ENCODE peak calls at places on chromosome 19, in four cellular contexts. J, D, E and Y are unnamed samples.

GRCh38 chr19:50203281-50204080 is at the start of gene MYH14:
- DNase-seq in E (peak; percentile 79), D (peak; percentile 96), J (peak; percentile 96), Y (peak; percentile 71)

GRCh38 chr19:35828694-35829301 is 16.2 kb upstream of the PRODH2 start:
- DNase-seq in J (peak; percentile 73), E (peak; percentile 66), D (peak; percentile 87), Y (peak; percentile 88)

GRCh38 chr19:49591731-49592485 is 926 bp downstream of the PRR12 start:
- DNase-seq in D (peak; percentile 70), E (no peak), J (peak; percentile 70), Y (no peak)

GRCh38 chr19:8515317-8515716 is 1.4 kb upstream of the ZNF414 start:
- DNase-seq in E (no peak), J (no peak), D (no peak), Y (no peak)

GRCh38 chr19:51799311-51799997 is 4.5 kb downstream of the FPR3 start:
- DNase-seq in D (no peak), E (peak; percentile 35), J (peak; percentile 62), Y (no peak)

GRCh38 chr19:40348961-40349507 is 539 bp downstream of the PLD3 start:
- DNase-seq in D (no peak), J (peak; percentile 48), E (peak; percentile 8), Y (no peak)

GRCh38 chr19:34430738-34431625 is 2.8 kb downstream of the UBA2 start:
- DNase-seq in E (peak; percentile 57), D (peak; percentile 20), J (peak; percentile 59), Y (no peak)

GRCh38 chr19:51259348-51260245 is 8.7 kb downstream of the SIGLECL1 start:
- DNase-seq in J (peak; percentile 48), E (peak; percentile 24), D (peak; percentile 66), Y (peak; percentile 69)

GRCh38 chr19:33734913-33735312 is 61.8 kb upstream of the KCTD15 start:
- DNase-seq in D (no peak), E (no peak), J (no peak), Y (no peak)

GRCh38 chr19:4730740-4731171 is 7.1 kb upstream of the DPP9 start:
- DNase-seq in E (no peak), J (peak; percentile 64), D (peak; percentile 81), Y (no peak)

GRCh38 chr19:31352782-31353651 is 3.8 kb upstream of the TSHZ3 start:
- DNase-seq in E (no peak), D (peak; percentile 44), J (no peak), Y (no peak)

GRCh38 chr19:23810496-23810895 is 51.8 kb upstream of the ZNF681 start:
- DNase-seq in E (no peak), D (no peak), J (no peak), Y (no peak)

GRCh38 chr19:12996542-12997094 is 1.3 kb downstream of the NFIX start:
- DNase-seq in E (peak; percentile 38), D (peak; percentile 68), J (peak; percentile 67), Y (no peak)

GRCh38 chr19:4649392-4650094 is 10.2 kb downstream of the TNFAIP8L1 start:
- DNase-seq in D (no peak), J (no peak), E (no peak), Y (no peak)

GRCh38 chr19:33290956-33291622 is 11.2 kb downstream of the CEBPA start:
- DNase-seq in J (no peak), D (no peak), E (no peak), Y (no peak)

GRCh38 chr19:18541258-18541991 is 1.9 kb downstream of the FKBP8 start:
- DNase-seq in J (peak; percentile 9), D (no peak), E (no peak), Y (no peak)
- TF ChIP-seq ATF3 in J (no peak), D (no peak), E (no peak), Y (no peak)

GRCh38 chr19:16901491-16902175 is 12.8 kb downstream of the F2RL3 start:
- DNase-seq in D (no peak), J (peak; percentile 72), E (no peak), Y (no peak)
- TF ChIP-seq JUN in D (no peak), J (no peak), E (no peak), Y (no peak)

GRCh38 chr19:19595171-19595701 is 23.3 kb downstream of the PBX4 start:
- DNase-seq in D (no peak), E (no peak), J (no peak), Y (no peak)
- TF ChIP-seq ATF3 in D (no peak), E (no peak), J (no peak), Y (no peak)

DNA sequence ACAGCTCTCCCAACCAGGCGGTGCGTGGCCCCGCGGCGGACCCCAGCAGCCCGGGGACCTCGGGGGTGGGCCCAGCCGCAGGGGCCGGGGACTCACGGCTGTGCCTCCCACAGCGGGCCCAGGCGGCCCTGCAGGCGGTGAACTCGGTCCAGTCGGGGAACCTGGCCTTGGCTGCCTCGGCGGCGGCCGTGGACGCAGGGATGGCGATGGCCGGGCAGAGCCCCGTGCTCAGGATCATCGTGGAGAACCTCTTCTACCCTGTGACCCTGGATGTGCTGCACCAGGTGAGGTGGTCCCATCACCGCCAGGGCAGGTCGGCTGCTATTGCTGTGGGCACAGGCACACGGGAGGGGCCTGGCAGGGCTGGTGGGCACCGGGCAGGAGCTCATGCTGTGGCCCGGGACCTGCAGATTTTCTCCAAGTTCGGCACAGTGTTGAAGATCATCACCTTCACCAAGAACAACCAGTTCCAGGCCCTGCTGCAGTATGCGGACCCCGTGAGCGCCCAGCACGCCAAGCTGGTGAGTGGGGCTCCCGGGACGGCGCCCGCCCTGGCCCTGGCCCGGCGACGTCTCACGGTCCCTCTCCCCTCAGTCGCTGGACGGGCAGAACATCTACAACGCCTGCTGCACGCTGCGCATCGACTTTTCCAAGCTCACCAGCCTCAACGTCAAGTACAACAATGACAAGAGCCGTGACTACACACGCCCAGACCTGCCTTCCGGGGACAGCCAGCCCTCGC is 7.3 kb downstream of the PTBP1 start:
- DNase-seq in D (no peak), J (peak; percentile 29), E (no peak), Y (no peak)
- TF ChIP-seq JUN in D (no peak), J (no peak), E (no peak), Y (no peak)

GRCh38 chr19:10270616-10271394 is at the start of gene ICAM1:
- DNase-seq in J (peak; percentile 71), D (peak; percentile 78), E (peak; percentile 83), Y (peak; percentile 87)

GRCh38 chr19:10269333-10270179 is 1.4 kb upstream of the ICAM1 start:
- DNase-seq in J (peak; percentile 85), E (peak; percentile 51), D (peak; percentile 93), Y (peak; percentile 99)

GRCh38 chr19:10268077-10268476 is 2.8 kb upstream of the ICAM1 start:
- DNase-seq in D (no peak), J (no peak), E (no peak), Y (no peak)

GRCh38 chr19:10271543-10272086 is 695 bp downstream of the ICAM1 start:
- DNase-seq in D (no peak), E (no peak), J (peak; percentile 43), Y (no peak)

DNA sequence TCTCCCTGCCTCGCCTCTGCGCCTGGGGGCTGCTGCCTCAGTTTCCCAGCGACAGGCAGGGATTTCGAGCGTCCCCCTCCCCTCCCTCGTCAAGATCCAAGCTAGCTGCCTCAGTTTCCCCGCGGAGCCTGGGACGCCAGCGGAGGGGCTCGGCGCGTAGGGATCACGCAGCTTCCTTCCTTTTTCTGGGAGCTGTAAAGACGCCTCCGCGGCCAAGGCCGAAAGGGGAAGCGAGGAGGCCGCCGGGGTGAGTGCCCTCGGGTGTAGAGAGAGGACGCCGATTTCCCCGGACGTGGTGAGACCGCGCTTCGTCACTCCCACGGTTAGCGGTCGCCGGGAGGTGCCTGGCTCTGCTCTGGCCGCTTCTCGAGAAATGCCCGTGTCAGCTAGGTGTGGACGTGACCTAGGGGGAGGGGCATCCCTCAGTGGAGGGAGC is 722 bp upstream of the ICAM1 start:
- DNase-seq in E (no peak), D (no peak), J (peak; percentile 72), Y (no peak)
- TF ChIP-seq ATF3 in E (no peak), D (no peak), J (no peak), Y (no peak)

GRCh38 chr19:498591-498950 is 2.3 kb downstream of the MADCAM1 start:
- DNase-seq in D (no peak), J (no peak), E (no peak), Y (no peak)
- TF ChIP-seq JUN in D (no peak), J (no peak), E (no peak), Y (no peak)

DNA sequence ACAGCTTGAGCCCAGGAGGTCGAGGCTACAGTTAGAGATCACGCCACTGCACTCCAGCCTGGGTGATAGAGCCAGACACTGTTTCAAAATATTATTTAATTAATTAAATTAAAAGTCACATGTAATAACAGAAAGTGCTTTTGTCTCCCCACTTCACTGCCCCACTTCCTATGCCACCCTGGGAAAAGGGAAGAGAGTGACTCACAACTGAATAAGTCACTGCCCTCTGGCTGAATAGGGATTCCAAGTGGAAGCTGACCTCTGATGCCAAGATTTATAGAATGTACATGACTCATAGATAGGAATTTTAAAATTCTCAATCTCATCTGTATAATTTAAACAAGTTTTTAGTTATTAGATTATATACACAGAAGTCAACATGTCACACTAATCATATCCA is 22.2 kb upstream of the ERVV-1 start:
- DNase-seq in E (no peak), J (no peak), D (no peak), Y (no peak)
- TF ChIP-seq ATF3 in E (no peak), J (no peak), D (no peak), Y (no peak)

DNA sequence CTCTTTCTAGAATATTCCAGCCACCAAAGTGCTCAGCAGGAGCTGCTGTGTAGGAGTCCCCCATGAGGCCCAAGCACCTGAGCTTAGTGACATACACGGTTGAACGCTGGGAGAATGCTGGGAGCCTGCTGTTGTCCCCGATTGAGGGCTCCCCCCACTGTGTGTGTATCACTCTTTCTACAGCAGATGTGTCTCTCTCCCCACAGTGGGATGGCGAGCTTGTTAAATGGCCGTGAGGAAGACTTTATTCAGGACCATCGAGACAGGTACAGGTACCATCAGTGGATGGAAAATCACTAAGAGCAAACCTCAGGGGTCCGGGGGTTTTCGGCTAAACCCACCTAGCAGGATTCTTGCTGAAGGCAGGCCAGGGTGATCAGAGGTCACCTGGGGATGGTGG is 22.7 kb downstream of the EPN1 start:
- DNase-seq in E (no peak), J (no peak), D (no peak), Y (no peak)
- TF ChIP-seq JUN in E (no peak), J (no peak), D (no peak), Y (no peak)